ENCODE peak calls at places on chromosome 1, in ten cellular contexts. X is psoas muscle, N is lower lobe of right lung, A is SK-N-SH, U is bronchial epithelial cell, V is HCT116, S is cardiac muscle cell, E is brain microvascular endothelial cell, D is K562, M is adrenal gland. Q is an unnamed sample. For H3K36me3 and H3K27me3, the result is how much of the 10 kb centered on the place peaks cover.

GRCh38 chr1:12405325-12406217 is 175.7 kb downstream of the VPS13D start:
- DNase-seq in E (peak), N (no peak), M (peak), S (peak), U (no peak), V (no peak), A (no peak), X (no peak), D (peak), Q (peak)

GRCh38 chr1:53139911-53140310 is 2.5 kb downstream of the SLC1A7 start:
- DNase-seq in D (no peak), M (no peak), X (no peak), S (no peak), V (no peak), A (no peak), U (peak), E (no peak), N (no peak), Q (no peak)

GRCh38 chr1:60571811-60572210 is 498.2 kb upstream of the C1orf87 start:
- DNase-seq in M (no peak), E (peak), N (no peak), X (no peak), S (no peak), U (peak), A (no peak), V (no peak), D (no peak), Q (no peak)

GRCh38 chr1:157311730-157312269 is 173.6 kb upstream of the ETV3 start:
- DNase-seq in M (no peak), E (peak), N (no peak), S (no peak), X (no peak), U (no peak), D (peak), V (no peak), A (no peak), Q (no peak)

GRCh38 chr1:5814046-5814619 is 178.1 kb downstream of the NPHP4 start:
- DNase-seq in U (no peak), E (no peak), S (no peak), M (no peak), N (no peak), X (no peak), V (no peak), A (no peak), D (no peak), Q (peak)

GRCh38 chr1:201377611-201378092 is at the start of gene TNNT2:
- DNase-seq in X (no peak), N (no peak), V (no peak), M (no peak), S (peak), A (peak), E (no peak), U (no peak), D (no peak), Q (no peak)

GRCh38 chr1:186819140-186819539 is 9.6 kb upstream of the PLA2G4A start:
- DNase-seq in M (no peak), V (no peak), X (no peak), E (peak), S (no peak), U (no peak), D (no peak), A (no peak), N (no peak), Q (no peak)

GRCh38 chr1:212127219-212127618 is 91.7 kb downstream of the DTL start:
- DNase-seq in D (no peak), E (no peak), S (no peak), N (no peak), V (no peak), U (no peak), M (no peak), X (no peak), A (no peak), Q (peak)

GRCh38 chr1:70195342-70195741 is 10.0 kb downstream of the LRRC40 start:
- DNase-seq in U (no peak), A (no peak), V (no peak), S (no peak), X (no peak), M (no peak), N (no peak), E (no peak), D (no peak), Q (no peak)

GRCh38 chr1:171664976-171665375 is 12.5 kb upstream of the MYOC start:
- DNase-seq in D (no peak), E (no peak), U (peak), S (no peak), A (no peak), M (no peak), X (no peak), N (no peak), V (no peak), Q (no peak)

GRCh38 chr1:9630331-9631081 is 21.0 kb upstream of the PIK3CD start:
- DNase-seq in A (no peak), D (no peak), X (no peak), U (no peak), N (no peak), V (no peak), M (no peak), E (no peak), S (no peak), Q (no peak)

GRCh38 chr1:7646981-7647901 is 123.9 kb upstream of the VAMP3 start:
- DNase-seq in A (peak), V (peak), M (peak), E (peak), S (peak), D (peak), N (peak), U (peak), X (peak), Q (peak)

GRCh38 chr1:19435851-19436465 is 49.4 kb downstream of the CAPZB start:
- DNase-seq in V (no peak), M (peak), N (no peak), E (peak), A (no peak), S (no peak), D (no peak), X (no peak), U (peak), Q (no peak)

GRCh38 chr1:154157520-154158306 is 2.8 kb upstream of the NUP210L start:
- DNase-seq in X (no peak), M (peak), E (peak), V (no peak), N (no peak), D (peak), A (no peak), S (no peak), U (peak), Q (no peak)

GRCh38 chr1:217332426-217333065 is 298.3 kb downstream of the GPATCH2 start:
- DNase-seq in N (no peak), V (no peak), A (no peak), X (no peak), D (no peak), E (no peak), S (peak), U (no peak), M (no peak), Q (no peak)

GRCh38 chr1:229024528-229025119 is 246.3 kb upstream of the RAB4A start:
- DNase-seq in S (no peak), V (peak), X (peak), M (peak), U (peak), N (no peak), E (peak), D (peak), A (no peak), Q (no peak)

GRCh38 chr1:54567961-54568360 is 19.9 kb downstream of the ACOT11 start:
- DNase-seq in M (no peak), V (no peak), X (no peak), D (no peak), N (no peak), E (no peak), S (no peak), A (no peak), U (peak), Q (no peak)

GRCh38 chr1:1151306-1151705 is 22.4 kb upstream of the TTLL10 start:
- DNase-seq in A (no peak), V (no peak), U (no peak), N (no peak), D (no peak), E (no peak), M (no peak), S (no peak), X (no peak), Q (no peak)

GRCh38 chr1:228861830-228862176 is 126.5 kb downstream of the RHOU start:
- DNase-seq in N (no peak), U (no peak), A (no peak), M (no peak), E (no peak), X (no peak), S (no peak), V (no peak), D (no peak), Q (no peak)

DNA sequence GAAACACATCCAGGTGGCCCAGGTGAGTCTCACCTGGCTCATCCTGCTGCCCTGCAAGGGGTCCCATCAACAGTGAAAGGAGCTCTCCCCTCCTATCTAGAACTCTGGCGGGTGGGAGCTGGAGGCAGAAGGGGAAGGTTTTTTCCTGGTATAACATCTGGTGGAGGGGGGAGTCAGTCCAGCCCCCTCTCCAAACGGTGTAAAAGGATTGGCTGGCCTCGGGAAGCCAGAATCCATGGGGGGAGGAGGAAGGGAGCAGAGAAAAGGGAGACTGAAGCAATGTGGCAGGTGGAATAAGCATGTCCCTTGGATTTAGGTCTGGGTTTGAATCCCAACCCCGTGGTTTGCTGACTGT is 1.2 kb upstream of the CAMK2N1 start:
- DNase-seq in S (no peak), A (peak), V (no peak), E (no peak), D (no peak), X (no peak), M (no peak), N (no peak), U (no peak), Q (peak)
- H3K4me3 ChIP-seq in S (no peak), A (peak), V (peak), E (no peak), D (no peak), X (peak), M (no peak), N (peak), U (no peak), Q (peak)

GRCh38 chr1:31671556-31672201 is 27.0 kb upstream of the PEF1 start:
- DNase-seq in S (no peak), N (no peak), X (no peak), M (no peak), E (no peak), A (no peak), V (no peak), D (no peak), U (no peak), Q (no peak)

GRCh38 chr1:31675161-31675560 is 28.7 kb downstream of the COL16A1 start:
- DNase-seq in E (no peak), D (no peak), M (no peak), A (no peak), X (no peak), S (peak), U (no peak), N (no peak), V (no peak), Q (no peak)

GRCh38 chr1:31671147-31671546 is 26.5 kb upstream of the PEF1 start:
- DNase-seq in N (no peak), A (no peak), V (no peak), E (no peak), U (no peak), X (no peak), D (no peak), S (no peak), M (no peak), Q (peak)

GRCh38 chr1:31674626-31675025 is 29.2 kb downstream of the COL16A1 start:
- DNase-seq in U (no peak), D (no peak), V (no peak), X (no peak), N (no peak), E (no peak), A (peak), M (no peak), S (no peak), Q (peak)

DNA sequence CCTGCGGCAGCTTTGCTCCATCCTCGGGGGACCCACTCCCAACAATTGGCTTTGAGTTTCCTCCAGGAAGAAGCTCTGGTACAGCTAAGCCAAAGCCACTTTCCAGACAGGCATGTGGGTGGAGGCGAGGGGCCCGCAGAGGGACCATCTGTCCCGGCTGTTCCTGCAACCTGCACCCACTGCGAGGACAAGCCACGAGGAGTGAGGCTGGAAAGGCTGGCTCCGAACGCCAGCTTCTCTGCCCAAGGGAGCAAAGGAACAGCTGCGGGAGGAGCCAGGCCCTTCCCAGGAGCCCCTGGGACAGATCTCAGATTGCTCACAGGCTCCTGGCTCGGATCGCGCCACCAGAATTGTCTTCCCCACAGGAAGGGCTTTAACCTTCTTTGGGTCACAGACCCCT is 28.3 kb upstream of the PEF1 start:
- DNase-seq in U (no peak), V (no peak), D (no peak), M (no peak), N (no peak), S (no peak), E (no peak), A (peak), X (peak), Q (peak)
- H3K36me3 ChIP-seq in U (under half), V (under half), D (under half), M (under half), N (under half), S (under half), E (under half), A (under half), X (under half), Q (under half)

GRCh38 chr1:47209091-47209490 is 19.3 kb upstream of the PDZK1IP1 start:
- DNase-seq in N (no peak), V (no peak), X (no peak), S (no peak), D (no peak), U (no peak), E (no peak), A (no peak), M (no peak), Q (peak)
- H3K27me3 ChIP-seq in N (under half), V (under half), X (under half), S (under half), D (under half), U (under half), E (under half), A (under half), M (under half), Q (under half)

GRCh38 chr1:203450541-203451149 is 25.0 kb upstream of the PRELP start:
- DNase-seq in U (no peak), A (no peak), D (no peak), V (no peak), S (no peak), X (no peak), N (no peak), M (no peak), E (no peak), Q (peak)

GRCh38 chr1:203454986-203455471 is 20.6 kb upstream of the PRELP start:
- DNase-seq in N (no peak), X (no peak), U (no peak), E (no peak), V (no peak), D (no peak), M (no peak), S (no peak), A (no peak), Q (no peak)

GRCh38 chr1:203453616-203454015 is 22.0 kb upstream of the PRELP start:
- DNase-seq in N (no peak), X (no peak), E (no peak), S (no peak), U (no peak), D (no peak), V (no peak), A (no peak), M (no peak), Q (no peak)

GRCh38 chr1:203451849-203452784 is 23.5 kb upstream of the PRELP start:
- DNase-seq in U (no peak), A (peak), V (no peak), M (no peak), S (no peak), E (no peak), X (no peak), N (no peak), D (no peak), Q (no peak)

DNA sequence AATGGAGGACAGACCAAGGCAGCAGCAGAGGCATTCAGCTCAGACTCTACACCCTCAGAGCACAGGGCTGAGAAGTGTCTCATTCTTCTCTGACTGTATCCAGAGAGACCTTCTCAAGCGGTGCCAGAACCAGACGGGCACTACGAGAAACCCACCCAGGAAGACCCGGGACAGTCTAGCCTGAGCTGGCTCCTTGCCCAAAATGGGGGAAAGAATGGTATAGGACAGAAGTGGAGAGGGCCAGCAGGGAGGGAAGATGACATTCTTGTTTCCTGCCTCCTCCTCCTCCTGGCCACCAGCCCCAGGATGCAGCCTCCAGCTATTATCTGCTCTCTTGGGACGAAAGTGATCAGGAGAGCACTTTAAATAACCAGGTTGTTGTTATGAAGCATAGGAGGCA is 22.6 kb upstream of the PRELP start:
- DNase-seq in V (no peak), U (no peak), X (no peak), D (no peak), A (no peak), N (no peak), M (no peak), S (no peak), E (no peak), Q (no peak)
- H3K4me3 ChIP-seq in V (no peak), U (no peak), X (no peak), D (no peak), A (no peak), N (no peak), M (no peak), S (no peak), E (no peak), Q (no peak)

GRCh38 chr1:115765091-115765490 is 3.4 kb downstream of the CASQ2 start:
- DNase-seq in M (no peak), E (no peak), A (no peak), D (no peak), X (no peak), V (no peak), N (no peak), S (peak), U (no peak), Q (no peak)

GRCh38 chr1:115764541-115764940 is 4.0 kb downstream of the CASQ2 start:
- DNase-seq in S (peak), X (no peak), A (peak), V (peak), U (peak), D (peak), N (no peak), E (peak), M (no peak), Q (peak)

GRCh38 chr1:115768549-115768948 is at the start of gene CASQ2:
- DNase-seq in N (no peak), V (no peak), E (no peak), X (peak), D (no peak), U (no peak), M (no peak), A (no peak), S (no peak), Q (no peak)

GRCh38 chr1:115771094-115771846 is 2.8 kb upstream of the CASQ2 start:
- DNase-seq in D (no peak), V (no peak), A (peak), E (no peak), S (no peak), M (no peak), U (peak), X (no peak), N (no peak), Q (peak)

DNA sequence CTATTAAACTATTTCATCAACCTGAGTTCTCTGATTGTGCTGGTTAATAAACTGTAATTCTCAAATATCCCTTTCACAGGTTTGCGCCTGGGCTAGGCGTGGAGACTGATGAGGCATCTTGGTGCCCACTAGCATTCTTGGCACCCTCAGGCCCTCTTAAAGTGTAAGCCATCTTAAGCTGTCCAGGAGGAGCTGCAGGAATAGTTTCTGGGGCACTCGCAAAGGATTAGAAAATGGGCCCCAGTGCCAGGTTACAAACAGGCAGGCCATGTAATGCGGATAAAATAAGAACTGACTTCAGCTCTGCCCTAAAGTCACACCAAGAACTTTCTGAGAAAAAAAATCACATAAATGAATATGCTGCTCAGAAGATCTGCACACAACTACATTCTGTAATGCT is 1.1 kb downstream of the CASQ2 start:
- DNase-seq in U (no peak), A (no peak), D (no peak), V (no peak), S (no peak), N (no peak), M (no peak), X (peak), E (no peak), Q (no peak)
- H3K36me3 ChIP-seq in U (under half), A (under half), D (under half), V (under half), S (under half), N (under half), M (under half), X (under half), E (under half), Q (under half)

GRCh38 chr1:14897080-14897449 is 256.5 kb upstream of the TMEM51 start:
- DNase-seq in U (no peak), E (no peak), S (no peak), A (no peak), M (no peak), X (no peak), D (peak), V (peak), N (no peak), Q (no peak)
- H3K27me3 ChIP-seq in U (under half), E (under half), S (under half), A (under half), M (under half), X (under half), D (half or more), V (under half), N (under half), Q (under half)

GRCh38 chr1:209431402-209431801 is 152.1 kb upstream of the CAMK1G start:
- DNase-seq in N (no peak), D (no peak), A (no peak), M (no peak), S (no peak), V (no peak), X (no peak), E (no peak), U (no peak), Q (no peak)

GRCh38 chr1:209430821-209431259 is 152.7 kb upstream of the CAMK1G start:
- DNase-seq in N (no peak), S (no peak), M (no peak), E (no peak), X (no peak), V (no peak), D (no peak), U (peak), A (no peak), Q (no peak)

GRCh38 chr1:209431813-209432442 is 151.6 kb upstream of the CAMK1G start:
- DNase-seq in X (no peak), U (peak), A (no peak), E (no peak), M (no peak), N (no peak), D (no peak), S (no peak), V (no peak), Q (no peak)

GRCh38 chr1:209428241-209428921 is 155.1 kb upstream of the CAMK1G start:
- DNase-seq in A (no peak), D (no peak), X (no peak), U (peak), V (no peak), E (no peak), N (no peak), S (no peak), M (no peak), Q (peak)

GRCh38 chr1:209430107-209430506 is 153.4 kb upstream of the CAMK1G start:
- DNase-seq in N (no peak), E (no peak), A (no peak), D (no peak), X (no peak), M (no peak), S (no peak), U (peak), V (no peak), Q (no peak)
- H3K4me3 ChIP-seq in N (no peak), E (no peak), A (no peak), D (no peak), X (no peak), M (no peak), S (no peak), U (peak), V (no peak), Q (peak)

DNA sequence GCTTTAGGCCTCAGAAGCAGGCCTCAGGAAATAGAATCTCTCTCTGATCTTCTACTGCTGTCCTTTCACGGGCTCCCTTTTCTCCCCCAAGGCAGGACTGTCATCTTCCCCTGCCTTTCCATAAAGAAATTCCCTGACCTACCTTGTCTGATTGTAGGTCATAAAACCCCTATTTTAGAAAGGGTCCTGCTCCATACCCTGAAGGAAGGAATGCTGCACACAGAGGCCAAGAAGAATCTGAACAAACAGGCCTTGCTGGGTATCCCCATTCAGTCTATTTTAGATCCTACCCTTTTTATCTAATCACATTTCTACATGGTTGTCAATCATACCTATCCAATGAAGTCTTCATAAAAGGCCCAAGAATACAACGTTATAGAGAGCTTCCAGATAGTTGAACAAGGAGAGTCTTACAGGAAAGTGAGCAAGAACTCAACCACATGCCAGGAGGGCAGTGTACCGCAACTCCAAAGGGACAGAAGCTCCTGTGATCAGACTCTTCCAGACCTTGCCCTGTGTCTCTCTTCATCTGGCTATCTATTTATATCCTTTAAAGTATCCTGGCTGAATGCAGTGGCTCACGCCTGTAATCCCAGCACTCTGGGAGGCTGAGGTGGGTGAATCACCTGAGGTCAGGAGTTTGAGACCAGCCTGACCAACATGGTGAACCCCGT is 93.1 kb downstream of the SLC16A1 start:
- DNase-seq in U (no peak), N (no peak), D (no peak), S (no peak), V (no peak), X (no peak), A (no peak), M (no peak), E (no peak), Q (no peak)
- H3K36me3 ChIP-seq in U (under half), N (under half), D (under half), S (under half), V (under half), X (under half), A (under half), M (under half), E (under half), Q (under half)